ENCODE peak calls at places on chromosome 1, in four cellular contexts. L, K, P and N are unnamed samples.

GRCh38 chr1:37721565-37721964 is 29.2 kb downstream of the CDCA8 start:
- DNase-seq in L (no peak), K (no peak), P (no peak), N (no peak)

GRCh38 chr1:204409878-204410763 is 1.5 kb downstream of the PPP1R15B start:
- DNase-seq in L (no peak), K (no peak), P (no peak), N (no peak)

GRCh38 chr1:182786223-182787001 is 3.2 kb upstream of the NPL start:
- DNase-seq in L (peak; percentile 63), K (peak; percentile 55), P (peak; percentile 55), N (peak; percentile 9)

GRCh38 chr1:235841938-235842545 is 24.7 kb downstream of the LYST start:
- DNase-seq in L (no peak), K (no peak), P (no peak), N (no peak)

GRCh38 chr1:227887697-227888403 is 59.9 kb downstream of the WNT9A start:
- DNase-seq in L (no peak), K (peak; percentile 41), P (no peak), N (no peak)

GRCh38 chr1:163970699-163971098 is 588.3 kb upstream of the PBX1 start:
- DNase-seq in L (no peak), K (no peak), P (no peak), N (peak; percentile 17)

GRCh38 chr1:166080277-166080964 is 86.4 kb downstream of the FAM78B start:
- DNase-seq in L (no peak), K (no peak), P (no peak), N (no peak)

GRCh38 chr1:169618367-169618766 is 11.6 kb downstream of the SELP start:
- DNase-seq in L (no peak), K (no peak), P (no peak), N (no peak)

GRCh38 chr1:1024421-1025415 is 4.8 kb downstream of the AGRN start:
- DNase-seq in L (peak; percentile 66), K (peak; percentile 76), P (no peak), N (no peak)

GRCh38 chr1:229947968-229948367 is 119.1 kb upstream of the GALNT2 start:
- DNase-seq in L (no peak), K (no peak), P (no peak), N (no peak)

GRCh38 chr1:197948926-197949899 is 32.0 kb downstream of the LHX9 start:
- DNase-seq in L (no peak), K (no peak), P (no peak), N (no peak)

GRCh38 chr1:119275145-119275929 is 93.2 kb upstream of the HAO2 start:
- DNase-seq in L (peak; percentile 22), K (peak; percentile 32), P (peak; percentile 50), N (no peak)

GRCh38 chr1:54172614-54173312 is 20.0 kb upstream of the CDCP2 start:
- DNase-seq in L (no peak), K (no peak), P (no peak), N (no peak)

GRCh38 chr1:11990303-11991032 is 10.2 kb downstream of the MFN2 start:
- DNase-seq in L (no peak), K (no peak), P (no peak), N (no peak)

GRCh38 chr1:157369808-157370521 is 182.3 kb downstream of the FCRL5 start:
- DNase-seq in L (no peak), K (peak; percentile 39), P (peak; percentile 81), N (no peak)

GRCh38 chr1:205270764-205271163 is 43.0 kb downstream of the TMCC2 start:
- DNase-seq in L (no peak), K (no peak), P (no peak), N (peak; percentile 47)

GRCh38 chr1:151542710-151543129 is 2.6 kb downstream of the TUFT1 start:
- DNase-seq in L (no peak), K (no peak), P (no peak), N (no peak)

GRCh38 chr1:115300087-115300856 is 37.8 kb downstream of the NGF start:
- DNase-seq in L (no peak), K (no peak), P (no peak), N (no peak)

GRCh38 chr1:218865591-218865990 is 308.1 kb upstream of the LYPLAL1 start:
- DNase-seq in L (no peak), K (no peak), P (no peak), N (no peak)

GRCh38 chr1:226656601-226657277 is 82.3 kb downstream of the ITPKB start:
- DNase-seq in L (peak; percentile 50), K (no peak), P (no peak), N (no peak)

GRCh38 chr1:175890958-175891357 is 147.6 kb upstream of the TNR start:
- DNase-seq in L (no peak), K (no peak), P (no peak), N (no peak)